ENCODE peak calls at places on chromosome X, in five cellular contexts. E is NCI-H1092; L is NCI-H1105; A is SK-N-SH; V is activated CD4-positive, alpha-beta T cell treated with anti-CD3 and anti-CD28 coated beads, Interleukin-2, amount 50 U/mL, for 48 hours. M is an unnamed sample.

GRCh38 chrX:103845165-103845653 is 13.2 kb upstream of the RAB9B start:
- DNase-seq in V (peak), L (peak), A (peak), E (peak), M (peak)

GRCh38 chrX:20547649-20548051 is 280.9 kb upstream of the RPS6KA3 start:
- DNase-seq in A (no peak), L (no peak), E (no peak), V (no peak), M (no peak)

GRCh38 chrX:9464435-9465371 is at the start of gene TBL1X:
- DNase-seq in E (peak), L (no peak), A (peak), V (peak), M (peak)

GRCh38 chrX:97039363-97040029 is 155.8 kb downstream of the RPA4 start:
- DNase-seq in A (no peak), E (no peak), V (peak), L (peak), M (no peak)

GRCh38 chrX:74377282-74377681 is 44.0 kb upstream of the SLC16A2 start:
- DNase-seq in A (no peak), E (no peak), V (no peak), L (no peak), M (no peak)

GRCh38 chrX:24498181-24498580 is 33.1 kb downstream of the PDK3 start:
- DNase-seq in E (no peak), V (peak), A (no peak), L (no peak), M (no peak)

GRCh38 chrX:69137371-69137881 is 27.8 kb downstream of the PJA1 start:
- DNase-seq in E (no peak), A (no peak), L (no peak), V (no peak), M (no peak)

GRCh38 chrX:119757979-119758681 is at the start of gene SOWAHD:
- DNase-seq in L (peak), A (peak), E (no peak), V (peak), M (peak)

GRCh38 chrX:22383988-22384387 is 111.3 kb downstream of the CBLL2 start:
- DNase-seq in V (no peak), L (no peak), A (no peak), E (no peak), M (no peak)

GRCh38 chrX:118655561-118656246 is 71.7 kb upstream of the IL13RA1 start:
- DNase-seq in V (no peak), E (no peak), A (no peak), L (no peak), M (no peak)

GRCh38 chrX:119790977-119791436 is 423 bp downstream of the RPL39 start:
- DNase-seq in E (peak), L (peak), A (peak), V (peak), M (peak)

GRCh38 chrX:115642895-115643530 is 82.0 kb downstream of the PLS3 start:
- DNase-seq in V (peak), A (peak), E (peak), L (no peak), M (peak)

GRCh38 chrX:129529685-129530281 is 6.5 kb upstream of the SMARCA1 start:
- DNase-seq in V (no peak), A (peak), L (peak), E (peak), M (peak)

GRCh38 chrX:34379891-34380290 is 247.8 kb upstream of the FAM47A start:
- DNase-seq in L (no peak), V (no peak), A (no peak), E (no peak), M (no peak)

GRCh38 chrX:14922437-14922836 is 49.2 kb downstream of the MOSPD2 start:
- DNase-seq in E (no peak), V (no peak), A (no peak), L (no peak), M (no peak)

GRCh38 chrX:11341274-11342256 is 48.4 kb downstream of the AMELX start:
- DNase-seq in L (no peak), E (no peak), A (no peak), V (no peak), M (no peak)

GRCh38 chrX:74119016-74119910 is 184.7 kb upstream of the ZCCHC13 start:
- DNase-seq in V (no peak), L (no peak), A (no peak), E (no peak), M (no peak)

GRCh38 chrX:41178201-41178600 is 93.0 kb downstream of the USP9X start:
- DNase-seq in V (no peak), E (no peak), A (no peak), L (no peak), M (no peak)

GRCh38 chrX:16807976-16808542 is 21.8 kb downstream of the TXLNG start:
- DNase-seq in L (no peak), V (no peak), A (no peak), E (no peak), M (no peak)

GRCh38 chrX:140928739-140929138 is 73.7 kb upstream of the SPANXB1 start:
- DNase-seq in A (no peak), V (no peak), L (no peak), E (no peak), M (no peak)

GRCh38 chrX:9897761-9898161 is 69.4 kb upstream of the CLDN34 start:
- DNase-seq in L (no peak), A (no peak), E (no peak), V (no peak), M (no peak)

GRCh38 chrX:129833153-129834004 is 10.3 kb downstream of the ZDHHC9 start:
- DNase-seq in L (no peak), V (no peak), E (no peak), A (no peak), M (no peak)

GRCh38 chrX:2707334-2707760 is 16.3 kb downstream of the CD99 start:
- DNase-seq in V (peak), L (no peak), E (no peak), A (peak), M (no peak)

GRCh38 chrX:96689951-96690350 is 5.3 kb downstream of the DIAPH2 start:
- DNase-seq in V (no peak), L (no peak), E (no peak), A (no peak), M (no peak)

GRCh38 chrX:39020051-39020669 is 218.9 kb downstream of the MID1IP1 start:
- DNase-seq in L (no peak), E (no peak), A (no peak), V (no peak), M (no peak)

GRCh38 chrX:151393514-151393913 is 3.5 kb upstream of the VMA21 start:
- DNase-seq in E (peak), A (no peak), V (peak), L (no peak), M (peak)

GRCh38 chrX:54977387-54977786 is 16.6 kb downstream of the PFKFB1 start:
- DNase-seq in A (no peak), E (no peak), L (no peak), V (no peak), M (no peak)

GRCh38 chrX:84197550-84197949 is 9.6 kb upstream of the RPS6KA6 start:
- DNase-seq in V (no peak), L (no peak), A (no peak), E (no peak), M (no peak)

GRCh38 chrX:110394653-110395052 is 36.0 kb downstream of the RTL9 start:
- DNase-seq in E (no peak), L (no peak), V (no peak), A (no peak), M (no peak)

GRCh38 chrX:143869018-143869417 is 14.9 kb upstream of the UBE2NL start:
- DNase-seq in A (no peak), E (no peak), V (no peak), L (no peak), M (no peak)

GRCh38 chrX:3216581-3216980 is 129.9 kb downstream of the MXRA5 start:
- DNase-seq in L (no peak), A (no peak), V (no peak), E (no peak), M (no peak)

GRCh38 chrX:108699368-108699767 is 37.0 kb downstream of the IRS4 start:
- DNase-seq in V (no peak), L (peak), A (peak), E (no peak), M (peak)

GRCh38 chrX:78708171-78708570 is 39.3 kb upstream of the LPAR4 start:
- DNase-seq in A (peak), E (no peak), V (no peak), L (no peak), M (peak)

GRCh38 chrX:110003167-110004156 is 548 bp downstream of the TMEM164 start:
- DNase-seq in L (no peak), E (no peak), A (peak), V (peak), M (peak)

GRCh38 chrX:134971926-134972325 is 18.9 kb upstream of the SMIM10 start:
- DNase-seq in V (no peak), L (no peak), A (no peak), E (no peak), M (no peak)

GRCh38 chrX:108731144-108731543 is 5.2 kb downstream of the IRS4 start:
- DNase-seq in V (no peak), A (no peak), E (no peak), L (no peak), M (no peak)

GRCh38 chrX:973010-973409 is 239.4 kb downstream of the CRLF2 start:
- DNase-seq in V (no peak), E (no peak), L (no peak), A (no peak), M (no peak)

GRCh38 chrX:153910446-153910845 is 6.0 kb downstream of the AVPR2 start:
- DNase-seq in A (no peak), E (no peak), L (no peak), V (no peak), M (no peak)

M was measured in NCI-H146.